ENCODE peak calls at places on chromosomes 16 and 17, in seven cellular contexts. I is AG04450, S is H1, G is uterus, C is cardiac muscle cell, B is hepatocyte, X is lower lobe of right lung. M is an unnamed sample. For H3K9me3, the result is how much of the 10 kb centered on the place peaks cover.

GRCh38 chr16:78385406-78385805 is 286.0 kb downstream of the WWOX start:
- DNase-seq in I (no peak), S (no peak), G (no peak), C (no peak), B (no peak), X (no peak), M (no peak)

GRCh38 chr17:46772879-46773620 is 45.4 kb downstream of the WNT3 start:
- DNase-seq in I (no peak), S (no peak), G (no peak), C (no peak), B (no peak), X (peak), M (no peak)

GRCh38 chr17:76820523-76820922 is 47.7 kb upstream of the MGAT5B start:
- DNase-seq in I (no peak), S (no peak), G (no peak), C (no peak), B (no peak), X (no peak), M (no peak)

GRCh38 chr16:75588716-75589115 is 22.5 kb downstream of the GABARAPL2 start:
- DNase-seq in I (no peak), S (no peak), G (no peak), C (no peak), B (no peak), X (no peak), M (no peak)

GRCh38 chr17:81512984-81513668 is 527 bp upstream of the ACTG1 start:
- DNase-seq in I (no peak), S (no peak), G (peak), C (peak), B (peak), X (peak), M (peak)

GRCh38 chr17:77959926-77960521 is 1.5 kb downstream of the TNRC6C start:
- DNase-seq in I (no peak), S (no peak), G (no peak), C (peak), B (peak), X (no peak), M (no peak)

GRCh38 chr16:50114357-50115129 is 38.6 kb upstream of the TENT4B start:
- DNase-seq in I (no peak), S (no peak), G (no peak), C (no peak), B (no peak), X (no peak), M (no peak)

GRCh38 chr16:12752159-12752558 is 51.5 kb downstream of the CPPED1 start:
- DNase-seq in I (no peak), S (no peak), G (no peak), C (no peak), B (no peak), X (no peak), M (no peak)

GRCh38 chr17:80879723-80880649 is 111.7 kb upstream of the CHMP6 start:
- DNase-seq in I (no peak), S (no peak), G (no peak), C (no peak), B (no peak), X (peak), M (peak)

GRCh38 chr16:65178151-65178550 is 56.3 kb upstream of the CDH11 start:
- DNase-seq in I (no peak), S (no peak), G (no peak), C (peak), B (no peak), X (no peak), M (no peak)

DNA sequence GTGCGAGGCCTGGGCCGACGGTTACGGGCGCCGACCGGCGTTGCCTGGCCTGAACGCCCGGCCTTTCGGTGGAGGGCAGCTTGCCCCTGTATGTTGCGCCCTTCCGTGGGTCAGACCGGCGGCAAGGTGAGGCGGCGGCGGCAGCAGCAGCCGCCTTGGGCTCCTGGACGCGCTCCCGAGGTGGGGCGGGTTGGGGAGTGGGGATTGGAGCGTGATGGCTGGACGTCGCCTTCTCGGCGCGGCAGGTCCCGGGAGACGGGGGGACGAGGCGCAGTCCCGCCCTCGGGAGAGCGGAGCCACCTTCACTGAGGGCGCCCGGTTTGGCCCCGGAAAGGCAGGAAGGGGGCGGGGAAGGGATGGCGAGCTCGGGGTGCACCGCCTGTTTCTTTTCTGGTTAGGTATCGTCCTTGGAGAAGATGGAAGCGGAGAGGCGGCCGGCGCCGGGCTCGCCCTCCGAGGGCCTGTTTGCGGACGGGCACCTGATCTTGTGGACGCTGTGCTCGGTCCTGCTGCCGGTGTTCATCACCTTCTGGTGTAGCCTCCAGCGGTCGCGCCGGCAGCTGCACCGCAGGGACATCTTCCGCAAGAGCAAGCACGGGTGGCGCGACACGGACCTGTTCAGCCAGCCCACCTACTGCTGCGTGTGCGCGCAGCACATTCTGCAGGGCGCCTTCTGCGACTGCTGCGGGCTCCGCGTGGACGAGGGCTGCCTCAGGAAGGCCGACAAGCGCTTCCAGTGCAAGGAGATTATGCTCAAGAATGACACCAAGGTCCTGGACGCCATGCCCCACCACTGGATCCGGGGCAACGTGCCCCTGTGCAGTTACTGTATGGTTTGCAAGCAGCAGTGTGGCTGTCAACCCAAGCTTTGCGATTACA is 668 bp downstream of the DGKE start:
- DNase-seq in I (no peak), S (peak), G (peak), C (peak), B (peak), X (peak), M (peak)
- TF ChIP-seq CTCF in I (no peak), S (no peak), G (peak), C (no peak), B (no peak), X (peak), M (peak)

DNA sequence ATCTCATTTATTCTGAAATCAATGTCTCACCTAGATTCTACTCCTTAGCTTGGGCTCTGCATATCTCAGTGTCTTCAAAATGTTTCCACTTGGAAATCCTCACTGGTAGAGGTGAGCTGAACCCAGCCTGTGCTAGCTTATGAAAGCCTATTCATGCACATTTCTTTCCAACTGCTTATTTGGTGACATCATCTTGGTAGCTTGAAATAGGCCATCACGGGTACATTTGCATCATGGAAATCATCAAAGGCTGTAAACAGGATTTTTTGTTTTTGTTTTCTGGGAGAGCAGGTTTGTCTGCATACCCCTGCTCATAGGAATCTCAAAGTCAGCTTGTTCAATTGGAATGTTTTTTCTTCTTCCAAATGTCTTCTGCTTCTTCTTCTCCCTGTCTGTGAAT is 130.8 kb downstream of the KCNJ18 start:
- DNase-seq in I (no peak), S (no peak), G (no peak), C (no peak), B (no peak), X (no peak), M (no peak)
- H3K9me3 ChIP-seq in I (under half), S (half or more), G (under half), C (under half), B (under half), X (under half), M (under half)

DNA sequence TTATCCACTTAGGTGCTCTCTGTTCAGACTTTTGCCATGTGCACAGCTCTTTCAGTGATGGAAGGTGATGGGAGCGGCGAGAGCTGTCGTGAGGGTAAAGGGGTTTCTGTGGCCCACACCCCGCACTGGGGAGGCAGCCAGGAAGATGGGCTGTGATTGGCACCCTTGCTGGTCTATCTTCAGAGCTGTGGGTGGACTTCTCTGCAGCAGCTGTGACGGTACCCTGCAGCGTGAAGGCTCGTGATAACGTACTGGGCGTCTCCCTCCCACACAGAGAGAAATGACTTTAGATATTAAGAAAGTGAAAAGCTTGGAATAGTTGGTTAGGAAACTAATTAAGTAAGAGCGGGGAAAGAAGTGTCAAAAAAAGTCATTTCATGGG is 45.8 kb downstream of the MPRIP start:
- DNase-seq in I (no peak), S (no peak), G (peak), C (no peak), B (no peak), X (no peak), M (no peak)
- TF ChIP-seq CTCF in I (no peak), S (no peak), G (no peak), C (no peak), B (no peak), X (no peak), M (no peak)

DNA sequence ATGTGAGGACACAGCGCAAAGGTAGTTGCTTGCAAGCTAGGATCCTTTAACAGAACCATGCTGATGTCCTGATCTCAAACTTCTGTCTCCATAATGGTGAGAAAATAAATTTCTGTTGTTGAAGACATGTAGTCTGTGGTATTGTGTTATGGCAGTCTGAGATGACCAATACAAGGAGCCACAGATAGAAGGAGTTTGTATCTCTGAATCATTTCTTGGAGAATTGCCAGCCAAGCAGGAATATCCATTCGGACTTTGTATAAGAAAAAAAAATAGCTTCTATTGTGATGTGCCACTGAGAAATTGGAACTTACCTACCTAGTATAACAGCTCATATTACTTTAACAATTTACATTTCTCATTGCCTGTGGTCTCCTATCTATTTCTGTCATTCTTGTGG is 447.6 kb upstream of the CA10 start:
- DNase-seq in I (no peak), S (no peak), G (no peak), C (peak), B (no peak), X (no peak), M (no peak)
- H3K9me3 ChIP-seq in I (under half), S (under half), G (under half), C (under half), B (under half), X (under half), M (under half)

DNA sequence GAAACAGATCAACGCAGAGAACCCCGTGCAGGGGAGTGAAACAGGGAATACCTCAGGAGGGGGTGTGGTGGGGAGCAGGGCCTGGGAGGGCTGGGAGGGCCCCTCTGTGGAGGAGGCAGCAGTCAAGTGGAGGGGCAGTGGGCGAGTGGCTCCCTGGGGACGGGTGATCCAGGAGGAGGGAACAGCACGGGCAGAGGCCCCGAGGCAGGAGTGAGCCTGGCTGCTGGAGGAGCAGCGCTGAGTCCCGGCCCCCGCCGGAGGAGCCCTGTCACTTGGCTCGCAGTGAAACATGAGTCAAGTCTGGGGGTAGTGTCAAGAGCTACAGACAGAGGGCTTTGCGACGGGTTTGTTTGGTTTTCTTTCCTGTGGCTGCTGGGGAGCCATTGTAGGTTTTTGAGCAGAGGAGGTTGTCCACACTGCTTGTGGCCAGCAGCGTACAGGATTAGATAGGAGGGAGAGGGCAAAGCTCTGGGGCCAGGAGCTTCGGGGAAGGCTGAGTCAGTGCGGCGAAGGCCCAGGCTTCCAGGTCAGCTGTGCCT is 115.7 kb upstream of the CIBAR2 start:
- DNase-seq in I (no peak), S (no peak), G (peak), C (peak), B (peak), X (no peak), M (no peak)
- TF ChIP-seq CTCF in I (peak), S (no peak), G (no peak), C (peak), B (no peak), X (no peak), M (no peak)

M was measured in left ventricle myocardium inferior.